ENCODE peak calls at places on chromosomes 4 and X, in seven cellular contexts. W is OCI-LY7, Q is cardiac fibroblast, P is sigmoid colon, F is fibroblast of pulmonary artery, Z is adrenal gland, V is brain microvascular endothelial cell. R is an unnamed sample.

GRCh38 chr4:57291911-57292310 is 181.7 kb upstream of the IGFBP7 start:
- DNase-seq in P (no peak), F (no peak), Z (no peak), W (no peak), V (no peak), Q (peak; percentile 3), R (no peak)

GRCh38 chr4:184937745-184938144 is 80.5 kb upstream of the HELT start:
- DNase-seq in W (no peak), F (no peak), V (no peak), Z (no peak), Q (no peak), P (no peak), R (peak; percentile 69)

GRCh38 chr4:142840516-142841123 is 5.5 kb downstream of the INPP4B start:
- DNase-seq in Z (no peak), Q (peak; percentile 77), W (peak; percentile 14), V (peak; percentile 43), P (no peak), F (peak; percentile 79), R (no peak)

GRCh38 chr4:137421796-137422195 is 110.5 kb downstream of the PCDH18 start:
- DNase-seq in Q (peak; percentile 27), F (no peak), W (no peak), Z (no peak), V (peak; percentile 75), P (no peak), R (no peak)

GRCh38 chr4:85318415-85318814 is 156.5 kb upstream of the ARHGAP24 start:
- DNase-seq in W (no peak), F (no peak), Q (no peak), V (no peak), Z (no peak), P (no peak), R (no peak)

GRCh38 chr4:143307536-143307935 is 29.1 kb upstream of the GAB1 start:
- DNase-seq in F (no peak), V (no peak), W (no peak), Z (no peak), Q (no peak), P (no peak), R (no peak)

GRCh38 chr4:82380344-82380743 is 6.6 kb upstream of the HNRNPD start:
- DNase-seq in P (no peak), W (no peak), Q (no peak), F (no peak), V (no peak), Z (no peak), R (no peak)

GRCh38 chr4:89813197-89813596 is 23.8 kb downstream of the SNCA start:
- DNase-seq in P (no peak), Z (no peak), V (no peak), F (no peak), W (no peak), Q (no peak), R (no peak)

GRCh38 chrX:45070116-45071007 is 130.3 kb downstream of the DIPK2B start:
- DNase-seq in F (peak; percentile 72), P (no peak), Q (peak; percentile 70), W (peak; percentile 54), Z (no peak), V (peak; percentile 56), R (no peak)

GRCh38 chr4:2935762-2936743 is 27.2 kb downstream of the NOP14 start:
- DNase-seq in Q (peak; percentile 63), P (peak; percentile 56), F (peak; percentile 37), V (peak; percentile 47), Z (peak; percentile 7), W (peak; percentile 26), R (no peak)

GRCh38 chrX:119734897-119735339 is 23.5 kb upstream of the SOWAHD start:
- DNase-seq in W (no peak), Q (no peak), F (no peak), P (peak; percentile 78), Z (peak; percentile 20), V (no peak), R (no peak)

GRCh38 chr4:40194602-40195161 is 2.1 kb upstream of the RHOH start:
- DNase-seq in P (no peak), Z (no peak), F (no peak), Q (no peak), W (peak; percentile 72), V (peak; percentile 39), R (no peak)

GRCh38 chr4:56958111-56958517 is 19.3 kb downstream of the NOA1 start:
- DNase-seq in V (peak; percentile 97), Q (peak; percentile 99), P (peak; percentile 96), F (peak; percentile 99), Z (peak; percentile 81), W (no peak), R (peak; percentile 64)

GRCh38 chrX:129613596-129613995 is 41.2 kb downstream of the APLN start:
- DNase-seq in F (no peak), Z (no peak), W (no peak), V (no peak), Q (peak; percentile 55), P (no peak), R (no peak)

GRCh38 chr4:153904011-153904410 is 115.1 kb upstream of the SFRP2 start:
- DNase-seq in Q (no peak), P (no peak), W (no peak), Z (no peak), F (no peak), V (no peak), R (no peak)

GRCh38 chr4:38266616-38267015 is 306.4 kb downstream of the PTTG2 start:
- DNase-seq in P (no peak), V (no peak), F (no peak), Z (peak; percentile 86), W (no peak), Q (peak; percentile 48), R (peak; percentile 59)

DNA sequence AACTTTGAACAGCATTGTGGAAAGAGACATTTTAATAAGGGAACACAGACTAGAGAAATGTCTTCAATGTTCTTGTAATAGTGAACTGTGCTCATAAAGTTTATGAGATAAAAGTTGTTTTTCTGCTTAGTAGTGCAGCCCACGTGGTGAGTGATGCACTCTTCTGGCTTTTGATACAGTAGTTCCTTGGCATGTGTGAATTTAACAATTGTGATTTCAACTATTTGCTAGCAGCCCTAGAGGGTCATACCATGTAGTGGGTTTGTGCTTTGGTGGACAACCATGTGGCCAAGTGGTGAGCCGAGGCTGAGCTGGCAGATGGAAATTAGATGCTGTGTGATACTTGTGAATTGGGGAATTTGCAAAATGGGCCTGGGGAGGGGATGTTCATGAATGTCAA is 116.2 kb upstream of the SLC4A4 start:
- DNase-seq in Z (no peak), P (no peak), F (no peak), V (no peak), Q (no peak), W (no peak), R (no peak)
- TF ChIP-seq CTCF in Z (no peak), P (no peak), F (no peak), V (no peak), Q (no peak), W (no peak), R (no peak)

GRCh38 chr4:80710748-80711451 is 319.6 kb upstream of the BMP3 start:
- DNase-seq in Z (no peak), Q (no peak), W (no peak), V (no peak), F (no peak), P (no peak), R (no peak)
- TF ChIP-seq CTCF in Z (no peak), Q (no peak), W (no peak), V (no peak), F (no peak), P (no peak), R (no peak)

GRCh38 chrX:2577844-2578444 is 77.2 kb upstream of the DHRSX start:
- DNase-seq in Q (no peak), P (no peak), W (no peak), Z (no peak), V (peak; percentile 56), F (no peak), R (no peak)
- TF ChIP-seq CTCF in Q (no peak), P (no peak), W (no peak), Z (no peak), V (no peak), F (no peak), R (peak; percentile 14)

DNA sequence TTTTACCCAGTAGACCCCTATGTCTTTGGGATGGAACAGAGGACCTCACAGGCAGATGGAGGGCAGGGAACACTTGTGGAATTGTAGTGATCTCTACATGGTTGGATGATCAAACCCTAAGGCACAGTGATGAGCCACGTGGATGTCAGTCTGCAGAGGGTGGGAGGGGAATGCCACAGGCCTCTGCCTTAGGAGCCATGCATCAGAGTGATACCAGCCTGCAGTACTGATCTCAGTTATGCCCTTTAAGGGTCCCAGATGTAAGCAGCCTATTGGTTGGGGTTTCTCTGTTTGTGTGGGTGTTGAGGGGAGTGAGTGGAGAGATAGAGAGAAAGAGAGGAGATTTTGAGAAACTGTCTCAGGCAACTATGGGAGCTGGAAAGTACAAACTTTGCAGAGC is 39.9 kb upstream of the XAGE1B start:
- DNase-seq in V (no peak), F (no peak), Z (no peak), P (no peak), W (no peak), Q (no peak), R (no peak)
- TF ChIP-seq CTCF in V (no peak), F (no peak), Z (no peak), P (no peak), W (no peak), Q (no peak), R (no peak)